ENCODE peak calls at places on chromosomes 1 and 21, in four cellular contexts. V, O, M and J are unnamed samples.
A peak's percentile ranks its signal among the peaks of the same experiment; 100 is the strongest.

GRCh38 chr1:209443361-209443931 is 140.1 kb upstream of the CAMK1G start:
- DNase-seq in O (no peak), V (no peak), M (no peak), J (no peak)

GRCh38 chr1:204286841-204287387 is 72.8 kb downstream of the PLEKHA6 start:
- DNase-seq in O (peak; percentile 6), M (no peak), V (no peak), J (peak; percentile 68)

GRCh38 chr1:208161005-208161404 is 83.2 kb downstream of the PLXNA2 start:
- DNase-seq in M (no peak), O (no peak), V (no peak), J (no peak)

GRCh38 chr1:162252209-162252608 is 124.4 kb downstream of the SPATA46 start:
- DNase-seq in M (no peak), V (no peak), O (no peak), J (no peak)

GRCh38 chr1:153749408-153750005 is 21.7 kb downstream of the INTS3 start:
- DNase-seq in V (peak; percentile 80), O (peak; percentile 65), M (peak; percentile 69), J (peak; percentile 81)

GRCh38 chr21:15140321-15141019 is 75.7 kb upstream of the NRIP1 start:
- DNase-seq in O (no peak), M (no peak), V (no peak), J (no peak)

GRCh38 chr1:115977481-115978258 is 1.4 kb downstream of the SLC22A15 start:
- DNase-seq in M (no peak), O (no peak), V (no peak), J (peak; percentile 88)

GRCh38 chr1:191963286-191963685 is 195.0 kb upstream of the RGS18 start:
- DNase-seq in O (no peak), V (no peak), M (no peak), J (no peak)

GRCh38 chr1:232923739-232924386 is 26.5 kb upstream of the NTPCR start:
- DNase-seq in M (peak; percentile 35), O (peak; percentile 15), V (no peak), J (peak; percentile 8)